ENCODE peak calls at places on chromosomes 13 and 19, in seven cellular contexts. Z, A, R, G, P, U and V are unnamed samples.

GRCh38 chr19:3233831-3234230 is 9.4 kb downstream of the CELF5 start:
- DNase-seq in G (no peak), A (no peak), R (no peak), U (no peak), Z (no peak), P (no peak), V (no peak)

GRCh38 chr19:14116918-14117578 is 514 bp downstream of the PRKACA start:
- DNase-seq in U (peak), G (no peak), R (no peak), Z (peak), A (peak), P (no peak), V (no peak)

GRCh38 chr19:55253842-55254624 is 4.8 kb downstream of the PPP6R1 start:
- DNase-seq in Z (peak), U (no peak), A (no peak), P (peak), R (no peak), G (peak), V (peak)

GRCh38 chr13:80276371-80277289 is 64.3 kb downstream of the SPRY2 start:
- DNase-seq in G (no peak), A (no peak), U (no peak), R (peak), P (no peak), Z (no peak), V (no peak)

GRCh38 chr13:89027694-89028306 is 1356.6 kb downstream of the SLITRK5 start:
- DNase-seq in P (no peak), Z (no peak), U (no peak), R (no peak), A (no peak), G (no peak), V (no peak)

GRCh38 chr19:30733826-30734550 is 361.8 kb downstream of the ZNF536 start:
- DNase-seq in G (no peak), R (no peak), Z (no peak), U (no peak), P (no peak), A (no peak), V (no peak)

GRCh38 chr19:45558399-45558878 is 26.2 kb downstream of the OPA3 start:
- DNase-seq in G (peak), P (peak), A (peak), U (no peak), R (peak), Z (peak), V (peak)

GRCh38 chr13:97275265-97275664 is 53.1 kb downstream of the MBNL2 start:
- DNase-seq in U (no peak), A (no peak), P (no peak), R (peak), G (no peak), Z (no peak), V (no peak)

GRCh38 chr19:28130066-28130511 is 1082.9 kb downstream of the UQCRFS1 start:
- DNase-seq in P (no peak), Z (no peak), R (no peak), A (no peak), G (no peak), U (no peak), V (no peak)

GRCh38 chr19:51364200-51365106 is 1.7 kb downstream of the ETFB start:
- DNase-seq in G (no peak), Z (no peak), R (no peak), U (no peak), P (no peak), A (no peak), V (no peak)

GRCh38 chr13:96052655-96053002 is 572 bp downstream of the UGGT2 start:
- DNase-seq in R (peak), G (peak), Z (no peak), P (no peak), A (no peak), U (no peak), V (no peak)

GRCh38 chr19:6730153-6730804 is 7.1 kb downstream of the GPR108 start:
- DNase-seq in P (peak), U (peak), R (no peak), Z (no peak), G (peak), A (peak), V (no peak)

GRCh38 chr19:56309511-56310185 is 5.0 kb downstream of the ZSCAN5A start:
- DNase-seq in G (peak), U (peak), R (peak), A (peak), Z (peak), P (peak), V (peak)

GRCh38 chr19:54338521-54338920 is 441 bp downstream of the LILRA4 start:
- DNase-seq in P (no peak), U (no peak), A (no peak), Z (no peak), R (no peak), G (no peak), V (no peak)

GRCh38 chr19:5891938-5892771 is 11.4 kb downstream of the NDUFA11 start:
- DNase-seq in P (no peak), U (no peak), A (no peak), R (peak), G (no peak), Z (no peak), V (peak)

GRCh38 chr13:51730927-51731326 is 73.0 kb downstream of the DHRS12 start:
- DNase-seq in U (no peak), P (no peak), R (no peak), A (no peak), Z (no peak), G (no peak), V (no peak)

GRCh38 chr19:33438016-33438671 is 64.6 kb downstream of the CEBPG start:
- DNase-seq in P (no peak), A (no peak), U (no peak), R (peak), G (no peak), Z (no peak), V (no peak)

GRCh38 chr19:14333101-14333871 is 48.0 kb upstream of the ADGRE5 start:
- DNase-seq in U (no peak), R (peak), Z (no peak), P (no peak), A (no peak), G (no peak), V (peak)

GRCh38 chr13:98984118-98984517 is 6.3 kb upstream of the DOCK9 start:
- DNase-seq in G (no peak), U (no peak), P (no peak), A (no peak), R (no peak), Z (no peak), V (no peak)

GRCh38 chr13:61110804-61111203 is 304.8 kb downstream of the PCDH20 start:
- DNase-seq in A (no peak), P (no peak), Z (no peak), U (no peak), G (no peak), R (no peak), V (no peak)

GRCh38 chr13:78192721-78193120 is 274.1 kb upstream of the EDNRB start:
- DNase-seq in P (no peak), U (no peak), G (no peak), A (no peak), R (peak), Z (no peak), V (no peak)

GRCh38 chr19:20124879-20125278 is 42.1 kb upstream of the ZNF486 start:
- DNase-seq in U (no peak), A (no peak), Z (no peak), R (no peak), G (no peak), P (no peak), V (no peak)

GRCh38 chr19:45162464-45163143 is 1.8 kb upstream of the NKPD1 start:
- DNase-seq in U (peak), R (no peak), Z (no peak), G (no peak), A (no peak), P (no peak), V (no peak)

GRCh38 chr19:40450664-40451063 is 6.5 kb upstream of the SERTAD3 start:
- DNase-seq in P (no peak), U (no peak), A (no peak), Z (no peak), R (no peak), G (no peak), V (no peak)

GRCh38 chr13:99692854-99693253 is 191.6 kb downstream of the TM9SF2 start:
- DNase-seq in Z (no peak), R (no peak), G (no peak), A (no peak), P (no peak), U (no peak), V (no peak)

GRCh38 chr13:73717632-73718031 is 416.6 kb downstream of the KLF12 start:
- DNase-seq in G (no peak), A (no peak), R (peak), P (no peak), U (no peak), Z (no peak), V (no peak)

GRCh38 chr13:23212621-23213020 is 31.8 kb downstream of the SGCG start:
- DNase-seq in Z (no peak), U (no peak), G (no peak), P (no peak), A (no peak), R (peak), V (no peak)

GRCh38 chr13:99734013-99734693 is 232.9 kb downstream of the TM9SF2 start:
- DNase-seq in P (no peak), R (no peak), G (no peak), A (no peak), U (no peak), Z (no peak), V (no peak)

GRCh38 chr19:3533563-3534216 is 5.3 kb upstream of the TEKTIP1 start:
- DNase-seq in G (no peak), U (no peak), P (no peak), A (no peak), Z (no peak), R (no peak), V (no peak)